ENCODE peak calls at places on chromosomes 6 and 20, in seven cellular contexts. F, S, N, W, J, L and Y are unnamed samples.

GRCh38 chr6:159074120-159074684 is 29.4 kb upstream of the TAGAP start:
- DNase-seq in F (peak; percentile 46), S (peak; percentile 40), N (peak; percentile 65), W (no peak), J (peak; percentile 41), L (no peak), Y (no peak)

GRCh38 chr6:121615493-121615892 is 180.0 kb downstream of the GJA1 start:
- DNase-seq in F (no peak), S (no peak), N (no peak), W (no peak), J (peak; percentile 18), L (no peak), Y (no peak)

GRCh38 chr20:43942661-43943285 is 28.1 kb downstream of the TOX2 start:
- DNase-seq in F (peak; percentile 85), S (no peak), N (no peak), W (no peak), J (peak; percentile 21), L (no peak), Y (no peak)

GRCh38 chr6:99521557-99522286 is 6.5 kb upstream of the USP45 start:
- DNase-seq in F (peak; percentile 75), S (no peak), N (no peak), W (no peak), J (no peak), L (peak; percentile 6), Y (no peak)

GRCh38 chr6:7467007-7467897 is 74.2 kb upstream of the DSP start:
- DNase-seq in F (peak; percentile 26), S (no peak), N (no peak), W (peak; percentile 8), J (no peak), L (peak; percentile 97), Y (no peak)

GRCh38 chr6:3916211-3916610 is 67.0 kb downstream of the FAM50B start:
- DNase-seq in F (no peak), S (no peak), N (no peak), W (no peak), J (no peak), L (no peak), Y (no peak)

GRCh38 chr6:168354338-168354737 is 34.8 kb upstream of the DACT2 start:
- DNase-seq in F (no peak), S (no peak), N (no peak), W (no peak), J (no peak), L (no peak), Y (no peak)

GRCh38 chr6:125224236-125224861 is 70.8 kb downstream of the TPD52L1 start:
- DNase-seq in F (peak; percentile 11), S (no peak), N (no peak), W (no peak), J (no peak), L (no peak), Y (no peak)

GRCh38 chr20:11958852-11959251 is 41.2 kb downstream of the BTBD3 start:
- DNase-seq in F (no peak), S (no peak), N (no peak), W (no peak), J (no peak), L (no peak), Y (no peak)

GRCh38 chr6:120966321-120966720 is 368.0 kb downstream of the TBC1D32 start:
- DNase-seq in F (no peak), S (no peak), N (no peak), W (no peak), J (no peak), L (no peak), Y (no peak)

GRCh38 chr6:51926125-51926524 is 161.3 kb downstream of the PKHD1 start:
- DNase-seq in F (no peak), S (no peak), N (no peak), W (no peak), J (no peak), L (no peak), Y (no peak)

GRCh38 chr20:50689864-50690263 is 1.5 kb downstream of the RIPOR3 start:
- DNase-seq in F (no peak), S (no peak), N (no peak), W (no peak), J (no peak), L (no peak), Y (no peak)

GRCh38 chr20:1174787-1175186 is 10.0 kb downstream of the TMEM74B start:
- DNase-seq in F (no peak), S (no peak), N (peak; percentile 23), W (no peak), J (no peak), L (no peak), Y (no peak)

GRCh38 chr20:1166963-1167720 is 17.6 kb downstream of the TMEM74B start:
- DNase-seq in F (no peak), S (no peak), N (no peak), W (no peak), J (no peak), L (no peak), Y (no peak)

GRCh38 chr20:1173698-1174097 is 11.1 kb downstream of the TMEM74B start:
- DNase-seq in F (no peak), S (no peak), N (no peak), W (no peak), J (no peak), L (no peak), Y (no peak)

GRCh38 chr20:1169224-1169623 is 15.6 kb downstream of the TMEM74B start:
- DNase-seq in F (no peak), S (no peak), N (no peak), W (no peak), J (no peak), L (no peak), Y (no peak)

DNA sequence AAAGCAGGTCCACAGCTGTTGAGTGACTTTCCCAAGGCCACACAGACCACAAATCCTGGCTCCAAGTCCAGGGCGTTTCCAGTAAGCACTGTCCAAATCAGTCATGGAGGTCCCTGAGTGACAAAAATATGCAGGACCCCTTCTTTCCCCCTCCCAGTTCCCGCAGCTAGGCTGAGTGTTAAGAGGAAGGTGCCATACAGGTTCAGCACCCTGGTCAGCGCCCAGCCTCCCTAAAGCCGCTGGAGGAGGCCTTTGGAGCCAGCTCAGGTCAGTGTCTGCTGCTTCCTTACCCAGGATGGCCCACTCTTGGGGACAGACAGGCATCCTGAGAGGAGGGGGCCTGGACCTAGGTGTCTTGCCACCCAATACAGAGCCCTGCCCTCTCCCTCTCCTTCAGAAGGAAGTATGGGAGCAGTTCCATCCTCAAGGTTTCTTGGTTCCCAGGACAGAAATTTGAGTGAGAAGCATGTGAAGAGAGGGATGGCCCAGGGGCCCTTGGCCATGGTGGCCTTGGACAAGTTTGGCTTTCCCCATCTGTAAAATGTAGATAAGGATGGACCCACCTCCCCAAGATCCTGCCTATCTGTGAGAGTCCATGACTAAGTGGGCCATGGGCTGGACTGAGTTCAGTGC is 13.2 kb downstream of the TMEM74B start:
- DNase-seq in F (peak; percentile 27), S (no peak), N (peak; percentile 69), W (peak; percentile 84), J (no peak), L (peak; percentile 42), Y (no peak)
- TF ChIP-seq CEBPB in F (no peak), S (no peak), N (no peak), W (no peak), J (no peak), L (no peak), Y (no peak)

GRCh38 chr6:37019065-37019450 is 13.6 kb downstream of the FGD2 start:
- DNase-seq in F (no peak), S (no peak), N (no peak), W (no peak), J (no peak), L (peak; percentile 60), Y (no peak)
- TF ChIP-seq CEBPB in F (no peak), S (no peak), N (no peak), W (no peak), J (no peak), L (no peak), Y (no peak)

DNA sequence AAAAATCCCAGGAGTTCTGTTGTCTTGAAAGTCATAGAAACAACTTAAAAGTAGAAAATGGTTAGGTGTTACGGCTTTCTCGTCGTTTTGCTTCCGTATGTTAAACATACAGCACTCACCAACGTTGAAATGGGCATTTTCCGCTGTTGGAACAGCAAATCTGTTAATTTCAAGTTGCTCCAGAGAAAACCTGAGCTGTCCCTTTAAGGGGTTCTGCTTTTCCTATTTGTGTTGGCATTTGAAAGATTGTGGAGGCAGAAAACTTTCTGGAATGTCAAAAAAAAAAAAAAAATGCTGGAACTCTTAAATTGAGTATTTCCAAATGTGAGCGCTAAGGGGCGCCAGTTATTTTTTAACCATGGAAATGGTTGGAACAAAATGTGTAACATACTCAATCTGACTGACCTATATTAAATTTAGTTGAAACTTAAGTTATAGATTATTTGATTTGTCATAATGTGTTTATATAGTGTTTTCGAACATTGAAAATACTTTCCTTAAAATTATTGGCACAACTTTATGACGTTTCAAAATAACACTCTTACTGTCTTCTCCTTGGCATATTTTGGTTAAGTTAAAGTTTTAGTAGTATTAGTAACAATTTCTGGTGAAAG is 2.2 kb downstream of the QKI start:
- DNase-seq in F (peak; percentile 87), S (peak; percentile 26), N (no peak), W (no peak), J (peak; percentile 33), L (peak; percentile 88), Y (no peak)
- TF ChIP-seq CEBPB in F (no peak), S (no peak), N (no peak), W (no peak), J (no peak), L (no peak), Y (no peak)

GRCh38 chr6:108737594-108738546 is 110.4 kb upstream of the ARMC2 start:
- DNase-seq in F (peak; percentile 99), S (peak; percentile 43), N (peak; percentile 82), W (no peak), J (peak; percentile 86), L (no peak), Y (no peak)

GRCh38 chr6:108738684-108739406 is 109.4 kb upstream of the ARMC2 start:
- DNase-seq in F (no peak), S (no peak), N (no peak), W (no peak), J (no peak), L (no peak), Y (no peak)

GRCh38 chr6:108741346-108741989 is 106.8 kb upstream of the ARMC2 start:
- DNase-seq in F (no peak), S (no peak), N (no peak), W (no peak), J (no peak), L (peak; percentile 39), Y (no peak)

GRCh38 chr6:108742041-108742440 is 106.2 kb upstream of the ARMC2 start:
- DNase-seq in F (no peak), S (no peak), N (no peak), W (no peak), J (no peak), L (no peak), Y (no peak)

DNA sequence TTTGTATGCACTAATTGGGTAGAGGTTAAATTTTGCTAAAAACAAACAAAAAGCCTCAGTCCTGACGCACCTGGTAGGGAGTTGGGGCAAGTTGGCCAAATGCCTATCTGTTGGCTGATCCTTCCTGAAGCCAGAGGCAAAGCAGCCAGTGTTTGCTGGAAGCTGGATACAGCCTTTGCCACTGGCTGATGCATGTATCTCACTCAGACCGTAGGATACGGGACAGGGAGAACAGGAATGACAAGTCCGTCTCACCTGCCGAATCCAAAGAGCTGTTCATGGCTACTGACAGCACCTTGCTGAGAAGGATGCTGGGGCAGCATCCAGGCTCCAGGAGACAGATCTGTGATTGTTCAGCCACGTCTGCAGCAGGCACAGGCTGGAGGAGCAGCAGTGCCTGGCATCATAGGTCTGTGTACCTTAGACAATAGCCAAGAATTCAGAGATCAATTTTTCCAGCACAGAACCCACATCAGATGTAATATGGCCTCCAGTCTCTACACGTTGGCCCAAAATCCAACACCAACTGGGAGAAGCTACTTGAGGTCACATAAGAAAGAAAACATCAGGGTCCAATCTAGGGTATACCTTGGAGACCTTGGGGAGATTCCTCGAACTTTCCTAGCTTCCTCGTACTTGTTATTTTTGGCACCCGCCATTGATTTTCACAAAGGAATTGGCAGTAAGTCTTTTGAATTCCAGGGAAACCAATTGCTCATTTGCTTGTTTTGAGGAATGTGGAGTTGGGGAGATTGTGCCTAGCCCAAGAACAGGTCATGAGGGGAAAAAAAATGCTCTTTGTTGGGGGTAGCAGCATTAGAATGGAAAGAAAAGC is 108.5 kb upstream of the ARMC2 start:
- DNase-seq in F (no peak), S (no peak), N (no peak), W (no peak), J (no peak), L (no peak), Y (no peak)
- TF ChIP-seq CEBPB in F (no peak), S (no peak), N (no peak), W (no peak), J (no peak), L (no peak), Y (no peak)